ENCODE peak calls at places on chromosomes 13 and 19, in four cellular contexts. G is tibial artery, F is heart right ventricle, W is iPS DF 6.9. N is an unnamed sample.

GRCh38 chr13:99080131-99080530 is 102.3 kb upstream of the DOCK9 start:
- DNase-seq in W (no peak), F (no peak), G (no peak), N (no peak)

GRCh38 chr13:73598021-73598712 is 536.0 kb downstream of the KLF12 start:
- DNase-seq in W (no peak), F (no peak), G (no peak), N (no peak)

GRCh38 chr13:47066261-47066660 is 169.4 kb upstream of the HTR2A start:
- DNase-seq in F (no peak), G (no peak), W (no peak), N (no peak)

GRCh38 chr19:51887522-51888498 is at the start of gene ZNF577:
- DNase-seq in G (peak), W (peak), F (peak), N (peak)

GRCh38 chr19:34088292-34088691 is 84.0 kb upstream of the LSM14A start:
- DNase-seq in F (no peak), W (no peak), G (no peak), N (no peak)

GRCh38 chr13:32007494-32007893 is 24.1 kb upstream of the FRY start:
- DNase-seq in F (no peak), W (no peak), G (no peak), N (no peak)

GRCh38 chr19:8367327-8368001 is 3.5 kb downstream of the ANGPTL4 start:
- DNase-seq in G (peak), W (no peak), F (peak), N (no peak)

GRCh38 chr19:29727906-29728305 is 12.8 kb upstream of the C19orf12 start:
- DNase-seq in G (no peak), F (no peak), W (no peak), N (no peak)

GRCh38 chr13:19772306-19772705 is 10.4 kb downstream of the PSPC1 start:
- DNase-seq in F (no peak), W (no peak), G (no peak), N (no peak)

DNA sequence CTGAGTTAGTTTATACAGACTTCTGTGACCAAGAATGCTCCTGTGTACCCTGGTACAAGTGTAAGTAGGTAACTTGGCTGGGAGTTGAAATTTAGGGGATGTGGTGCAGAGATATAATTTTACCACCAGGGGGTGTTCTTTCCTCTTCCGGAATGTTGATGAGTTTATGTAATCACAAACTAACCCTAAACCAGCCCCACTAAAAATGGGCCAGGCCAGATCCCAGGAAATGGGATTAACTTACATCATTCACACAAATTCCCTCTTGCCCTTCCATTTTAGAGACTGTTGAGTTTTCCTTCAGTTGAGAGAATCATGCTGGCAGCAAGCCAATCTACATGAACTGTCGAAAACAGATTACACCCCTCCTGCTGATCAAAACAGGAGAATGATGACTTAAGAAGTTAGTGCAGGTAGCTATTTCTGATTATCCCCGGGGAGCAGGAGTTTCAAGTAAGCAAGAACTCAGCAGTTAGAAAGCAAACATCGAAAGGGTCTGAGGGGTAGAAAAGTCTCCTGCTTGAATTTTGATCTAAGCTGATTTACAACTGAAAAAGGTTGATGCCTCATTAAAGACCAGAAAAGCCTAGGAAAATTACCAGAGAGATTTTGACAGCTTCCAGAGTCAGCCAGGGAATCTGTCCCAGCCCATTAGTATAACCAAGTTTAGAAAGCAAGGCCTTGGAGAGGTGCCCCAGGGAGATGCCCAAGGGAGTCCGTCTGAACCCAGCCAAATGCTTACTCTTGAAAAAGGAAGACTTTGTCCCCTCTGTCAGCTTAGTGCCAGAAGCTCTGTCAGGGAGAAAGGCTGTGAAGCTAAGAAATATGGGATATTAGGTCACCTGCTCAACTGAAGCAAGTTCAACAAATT is 32.3 kb upstream of the MED4 start:
- DNase-seq in G (peak), F (peak), W (peak), N (peak)
- H3K27ac ChIP-seq in G (peak), F (peak), W (no peak), N (peak)

GRCh38 chr19:55603581-55604292 is 1.7 kb upstream of the ZNF865 start:
- DNase-seq in W (no peak), G (no peak), F (no peak), N (no peak)

GRCh38 chr19:55605637-55606470 is at the start of gene ZNF865:
- DNase-seq in W (no peak), G (peak), F (peak), N (peak)

GRCh38 chr19:55605207-55605636 is 225 bp upstream of the ZNF865 start:
- DNase-seq in G (peak), W (no peak), F (peak), N (peak)

GRCh38 chr19:55606817-55607216 is 1.4 kb downstream of the ZNF865 start:
- DNase-seq in G (no peak), F (no peak), W (no peak), N (no peak)

DNA sequence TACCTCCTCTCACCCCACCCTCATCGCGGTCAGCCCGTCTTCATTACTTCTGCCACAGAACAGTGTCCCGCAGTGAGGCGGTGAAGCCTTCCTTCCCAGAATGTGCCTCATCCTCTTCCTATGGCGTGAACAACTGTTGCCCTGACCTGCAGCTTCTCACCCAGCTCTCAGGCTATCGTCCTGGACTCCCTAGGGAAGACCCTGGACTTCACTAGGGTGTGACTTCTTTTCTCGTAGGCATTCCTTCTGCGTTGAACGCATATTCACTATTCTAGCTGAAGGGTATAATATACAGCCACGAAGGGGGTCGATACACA is 982 bp downstream of the ZNF865 start:
- DNase-seq in W (no peak), G (no peak), F (no peak), N (no peak)
- H3K27ac ChIP-seq in W (no peak), G (peak), F (peak), N (peak)

GRCh38 chr13:94177041-94177440 is 302.4 kb downstream of the DCT start:
- DNase-seq in F (no peak), W (no peak), G (no peak), N (no peak)

GRCh38 chr13:94186470-94186869 is 293.0 kb downstream of the DCT start:
- DNase-seq in W (no peak), G (no peak), F (no peak), N (no peak)

GRCh38 chr13:94182185-94182761 is 297.2 kb downstream of the DCT start:
- DNase-seq in G (no peak), W (no peak), F (no peak), N (no peak)

GRCh38 chr13:94178625-94179244 is 300.7 kb downstream of the DCT start:
- DNase-seq in W (no peak), G (no peak), F (no peak), N (no peak)

DNA sequence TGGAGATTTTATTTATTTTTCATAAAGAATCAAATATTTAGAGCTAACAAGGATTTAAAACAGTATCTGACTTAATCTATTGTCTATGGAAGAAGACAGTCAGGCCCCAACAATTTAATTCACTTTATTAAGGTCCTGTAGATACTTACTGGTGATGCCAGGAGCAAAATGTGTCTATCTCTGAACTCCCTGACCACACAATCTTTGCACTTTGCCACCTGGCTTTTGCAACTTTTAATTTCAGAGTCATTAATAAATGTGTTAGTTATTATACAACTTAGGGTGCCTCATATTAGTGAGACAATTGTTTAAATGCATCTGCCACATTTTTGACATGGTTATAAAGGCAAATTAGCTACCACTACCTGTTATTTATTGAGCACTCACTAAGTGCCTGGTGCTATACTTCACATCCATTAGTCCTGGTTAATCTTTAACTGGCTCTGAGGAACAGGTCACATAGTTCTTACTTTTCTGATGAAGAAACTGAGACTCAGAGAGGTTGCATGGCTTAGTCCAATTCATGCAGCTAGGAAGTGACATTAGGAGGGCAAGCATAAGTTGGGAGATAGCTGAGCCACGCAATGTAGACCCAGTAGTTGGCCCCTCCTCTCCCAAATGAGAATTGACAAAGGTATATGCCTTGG is 297.9 kb downstream of the DCT start:
- DNase-seq in G (no peak), W (no peak), F (no peak), N (no peak)
- H3K27ac ChIP-seq in G (no peak), W (no peak), F (no peak), N (no peak)

GRCh38 chr13:77515785-77516184 is 19.7 kb upstream of the SCEL start:
- DNase-seq in W (no peak), F (no peak), G (no peak), N (no peak)
- H3K27ac ChIP-seq in W (no peak), F (no peak), G (no peak), N (no peak)

GRCh38 chr13:52374389-52374788 is 31.6 kb downstream of the THSD1 start:
- DNase-seq in G (no peak), W (no peak), F (no peak), N (no peak)
- H3K27ac ChIP-seq in G (no peak), W (no peak), F (no peak), N (no peak)

GRCh38 chr19:17435218-17435617 is 13.2 kb downstream of the TMEM221 start:
- DNase-seq in W (no peak), G (no peak), F (no peak), N (no peak)

GRCh38 chr19:17436094-17436873 is 12.2 kb downstream of the TMEM221 start:
- DNase-seq in F (no peak), W (no peak), G (no peak), N (no peak)

GRCh38 chr19:17429661-17430101 is 9.8 kb downstream of the MVB12A start:
- DNase-seq in W (no peak), G (no peak), F (no peak), N (no peak)

GRCh38 chr19:17436874-17437267 is 11.6 kb downstream of the TMEM221 start:
- DNase-seq in W (no peak), F (no peak), G (no peak), N (no peak)

DNA sequence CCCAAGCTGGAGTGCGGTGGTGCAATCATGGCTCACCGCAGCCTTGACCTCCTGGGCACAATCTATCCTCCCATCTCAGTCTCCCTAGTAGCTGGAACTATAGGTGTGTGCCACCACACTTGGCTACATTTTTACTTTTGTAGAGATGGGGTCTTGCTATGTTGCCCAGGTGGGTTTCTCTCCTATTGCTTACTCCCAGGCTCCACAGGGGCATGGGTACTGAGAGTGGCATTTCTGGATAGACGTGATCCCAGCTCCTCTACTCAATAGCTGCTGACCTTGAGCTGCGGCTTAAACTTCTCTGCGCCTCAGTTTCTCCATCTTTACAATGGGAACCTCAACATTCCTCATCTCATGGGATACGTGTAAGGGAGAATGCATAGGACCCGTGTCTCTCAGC is 11.6 kb downstream of the MVB12A start:
- DNase-seq in F (no peak), W (no peak), G (no peak), N (no peak)
- H3K27ac ChIP-seq in F (no peak), W (no peak), G (no peak), N (no peak)

GRCh38 chr13:28743045-28743444 is 24.3 kb upstream of the SLC46A3 start:
- DNase-seq in F (no peak), W (no peak), G (no peak), N (no peak)

GRCh38 chr13:28743499-28744083 is 24.8 kb upstream of the SLC46A3 start:
- DNase-seq in W (no peak), G (no peak), F (no peak), N (no peak)

GRCh38 chr13:28746289-28746612 is 27.5 kb upstream of the SLC46A3 start:
- DNase-seq in W (no peak), G (no peak), F (no peak), N (no peak)

GRCh38 chr13:28744656-28745055 is 25.9 kb upstream of the SLC46A3 start:
- DNase-seq in W (no peak), F (no peak), G (no peak), N (no peak)

GRCh38 chr13:28744091-28744536 is 25.3 kb upstream of the SLC46A3 start:
- DNase-seq in G (peak), F (no peak), W (no peak), N (no peak)
- H3K27ac ChIP-seq in G (no peak), F (peak), W (no peak), N (no peak)

GRCh38 chr19:35719402-35720162 is 1.8 kb downstream of the KMT2B start:
- DNase-seq in G (no peak), F (no peak), W (no peak), N (no peak)
- H3K27ac ChIP-seq in G (peak), F (no peak), W (no peak), N (no peak)

N was measured in caudate nucleus.